ENCODE peak calls at places on chromosomes 3 and 15, in eight cellular contexts. R is choroid plexus epithelial cell; Q is T-helper 1 cell; N is DMS 273 treated with DMSO at 0.1 percent for 48 hours; G is RWPE1; B is RCC 7860; S is GM12865; P is stimulated activated CD4-positive, alpha-beta T cell treated with anti-CD3 and anti-CD28 coated beads, Interleukin-2, amount 100 ng/mL, for 24 hours. Y is an unnamed sample.

GRCh38 chr15:41870689-41871081 is 23.2 kb downstream of the SPTBN5 start:
- DNase-seq in S (no peak), P (peak; percentile 62), G (peak; percentile 79), B (peak; percentile 99), R (peak; percentile 84), N (no peak), Q (no peak), Y (peak; percentile 80)

GRCh38 chr3:171700653-171701052 is 109.6 kb downstream of the PLD1 start:
- DNase-seq in Q (no peak), G (no peak), P (no peak), S (no peak), B (no peak), N (no peak), R (no peak), Y (no peak)

GRCh38 chr3:157487339-157487738 is 15.9 kb downstream of the VEPH1 start:
- DNase-seq in R (peak; percentile 60), S (no peak), N (no peak), Q (no peak), P (no peak), B (no peak), G (no peak), Y (peak; percentile 61)

GRCh38 chr15:48721061-48721810 is 75.7 kb upstream of the FBN1 start:
- DNase-seq in N (no peak), S (no peak), B (no peak), Q (no peak), G (no peak), R (no peak), P (no peak), Y (peak; percentile 86)

GRCh38 chr15:99283739-99284138 is 32.5 kb downstream of the LRRC28 start:
- DNase-seq in Q (no peak), S (no peak), R (no peak), P (no peak), G (no peak), B (no peak), N (no peak), Y (no peak)

GRCh38 chr15:74289671-74290070 is 53.5 kb downstream of the CCDC33 start:
- DNase-seq in N (no peak), B (no peak), R (no peak), P (no peak), Q (no peak), G (no peak), S (no peak), Y (no peak)

GRCh38 chr3:40317061-40317676 is 7.7 kb downstream of the EIF1B start:
- DNase-seq in N (peak; percentile 16), S (peak; percentile 77), G (peak; percentile 24), P (peak; percentile 17), B (peak; percentile 46), Q (no peak), R (peak; percentile 87), Y (peak; percentile 81)

GRCh38 chr15:70321106-70321809 is 223.5 kb upstream of the TLE3 start:
- DNase-seq in B (no peak), G (no peak), S (no peak), R (no peak), N (no peak), P (no peak), Q (no peak), Y (peak; percentile 52)

GRCh38 chr3:112582242-112582874 is 20.5 kb downstream of the SLC35A5 start:
- DNase-seq in G (no peak), R (peak; percentile 92), S (peak; percentile 67), Q (no peak), P (peak; percentile 35), N (peak; percentile 25), B (peak; percentile 61), Y (peak; percentile 88)

GRCh38 chr3:17947833-17948232 is 205.4 kb upstream of the TBC1D5 start:
- DNase-seq in S (no peak), G (no peak), P (no peak), B (no peak), Q (no peak), N (no peak), R (no peak), Y (no peak)

GRCh38 chr15:80635953-80636352 is 59.2 kb upstream of the ABHD17C start:
- DNase-seq in Q (no peak), P (no peak), R (no peak), G (no peak), B (no peak), N (no peak), S (no peak), Y (peak; percentile 27)

GRCh38 chr15:63332367-63333078 is 49.1 kb downstream of the CA12 start:
- DNase-seq in B (peak; percentile 93), N (no peak), G (peak; percentile 95), R (peak; percentile 93), S (no peak), Q (no peak), P (no peak), Y (peak; percentile 86)

GRCh38 chr15:61879219-61879618 is 181.0 kb downstream of the VPS13C start:
- DNase-seq in P (no peak), Q (no peak), B (no peak), R (peak; percentile 21), S (no peak), G (peak; percentile 22), N (no peak), Y (no peak)

Y was measured in fibroblast of lung.